ENCODE peak calls at places on chromosome X, in five cellular contexts. One of them, this sample, is unnamed.

GRCh38 chrX:16646366-16647168 is 3.4 kb upstream of the S100G start:
- DNase-seq in uterus: no peak
- DNase-seq in stomach: no peak
- DNase-seq in pancreas: no peak
- DNase-seq in mammary epithelial cell: no peak
- DNase-seq in this sample: no peak

GRCh38 chrX:20521245-20521644 is 254.5 kb upstream of the RPS6KA3 start:
- DNase-seq in stomach: no peak
- DNase-seq in uterus: no peak
- DNase-seq in pancreas: no peak
- DNase-seq in mammary epithelial cell: peak; percentile 42
- DNase-seq in this sample: peak; percentile 79

GRCh38 chrX:1659664-1660461 is 45.0 kb downstream of the ASMT start:
- DNase-seq in stomach: no peak
- DNase-seq in uterus: no peak
- DNase-seq in pancreas: no peak
- DNase-seq in mammary epithelial cell: no peak
- DNase-seq in this sample: no peak

GRCh38 chrX:115018944-115019343 is 1.5 kb upstream of the IL13RA2 start:
- DNase-seq in pancreas: no peak
- DNase-seq in stomach: no peak
- DNase-seq in uterus: no peak
- DNase-seq in mammary epithelial cell: peak; percentile 38
- DNase-seq in this sample: no peak

GRCh38 chrX:346034-346813 is 27.6 kb upstream of the GTPBP6 start:
- DNase-seq in pancreas: peak; percentile 74
- DNase-seq in stomach: no peak
- DNase-seq in uterus: no peak
- DNase-seq in mammary epithelial cell: no peak
- DNase-seq in this sample: no peak

GRCh38 chrX:9635805-9636204 is 129.8 kb downstream of the GPR143 start:
- DNase-seq in mammary epithelial cell: no peak
- DNase-seq in pancreas: no peak
- DNase-seq in stomach: no peak
- DNase-seq in uterus: peak; percentile 26
- DNase-seq in this sample: no peak

GRCh38 chrX:109268340-109268739 is 213.5 kb downstream of the GUCY2F start:
- DNase-seq in pancreas: no peak
- DNase-seq in uterus: no peak
- DNase-seq in mammary epithelial cell: peak; percentile 84
- DNase-seq in stomach: no peak
- DNase-seq in this sample: peak; percentile 52

GRCh38 chrX:13396887-13397286 is 77.0 kb upstream of the ATXN3L start:
- DNase-seq in stomach: no peak
- DNase-seq in pancreas: no peak
- DNase-seq in uterus: no peak
- DNase-seq in mammary epithelial cell: peak; percentile 29
- DNase-seq in this sample: no peak

GRCh38 chrX:17967888-17968287 is 106.8 kb upstream of the RAI2 start:
- DNase-seq in pancreas: no peak
- DNase-seq in uterus: no peak
- DNase-seq in mammary epithelial cell: no peak
- DNase-seq in stomach: peak; percentile 27
- DNase-seq in this sample: no peak

GRCh38 chrX:37905436-37906147 is 58.2 kb upstream of the DYNLT3 start:
- DNase-seq in mammary epithelial cell: no peak
- DNase-seq in uterus: peak; percentile 16
- DNase-seq in pancreas: peak; percentile 67
- DNase-seq in stomach: peak; percentile 25
- DNase-seq in this sample: no peak

GRCh38 chrX:111095974-111096870 is at the start of gene PAK3:
- DNase-seq in mammary epithelial cell: peak; percentile 69
- DNase-seq in stomach: peak; percentile 35
- DNase-seq in pancreas: peak; percentile 79
- DNase-seq in uterus: peak; percentile 58
- DNase-seq in this sample: peak; percentile 77

GRCh38 chrX:11111947-11112346 is 815 bp downstream of the HCCS start:
- DNase-seq in mammary epithelial cell: no peak
- DNase-seq in pancreas: no peak
- DNase-seq in stomach: no peak
- DNase-seq in uterus: no peak
- DNase-seq in this sample: no peak

GRCh38 chrX:11108253-11108941 is 2.7 kb upstream of the HCCS start:
- DNase-seq in stomach: no peak
- DNase-seq in uterus: no peak
- DNase-seq in pancreas: no peak
- DNase-seq in mammary epithelial cell: no peak
- DNase-seq in this sample: no peak

GRCh38 chrX:11113731-11114130 is 2.6 kb downstream of the HCCS start:
- DNase-seq in stomach: no peak
- DNase-seq in uterus: no peak
- DNase-seq in mammary epithelial cell: no peak
- DNase-seq in pancreas: no peak
- DNase-seq in this sample: no peak

GRCh38 chrX:11109968-11110367 is 1.2 kb upstream of the HCCS start:
- DNase-seq in stomach: no peak
- DNase-seq in mammary epithelial cell: no peak
- DNase-seq in uterus: no peak
- DNase-seq in pancreas: no peak
- DNase-seq in this sample: no peak

GRCh38 chrX:11111038-11111851 is at the start of gene HCCS:
- DNase-seq in pancreas: peak; percentile 91
- DNase-seq in mammary epithelial cell: peak; percentile 80
- DNase-seq in stomach: peak; percentile 85
- DNase-seq in uterus: peak; percentile 84
- DNase-seq in this sample: peak; percentile 78
- TF ChIP-seq CTCF in pancreas: no peak
- TF ChIP-seq CTCF in mammary epithelial cell: no peak
- TF ChIP-seq CTCF in stomach: no peak
- TF ChIP-seq CTCF in uterus: no peak
- TF ChIP-seq CTCF in this sample: no peak

GRCh38 chrX:80237072-80237471 is 183.2 kb upstream of the TENT5D start:
- DNase-seq in uterus: no peak
- DNase-seq in mammary epithelial cell: no peak
- DNase-seq in stomach: no peak
- DNase-seq in pancreas: no peak
- DNase-seq in this sample: no peak
- TF ChIP-seq CTCF in uterus: no peak
- TF ChIP-seq CTCF in mammary epithelial cell: no peak
- TF ChIP-seq CTCF in stomach: no peak
- TF ChIP-seq CTCF in pancreas: no peak
- TF ChIP-seq CTCF in this sample: no peak

GRCh38 chrX:137194164-137194563 is 160.4 kb upstream of the GPR101 start:
- DNase-seq in uterus: no peak
- DNase-seq in mammary epithelial cell: peak; percentile 7
- DNase-seq in pancreas: no peak
- DNase-seq in stomach: peak; percentile 27
- DNase-seq in this sample: peak; percentile 61
- TF ChIP-seq CTCF in uterus: no peak
- TF ChIP-seq CTCF in mammary epithelial cell: peak; percentile 45
- TF ChIP-seq CTCF in pancreas: no peak
- TF ChIP-seq CTCF in stomach: no peak
- TF ChIP-seq CTCF in this sample: peak; percentile 60

GRCh38 chrX:86195343-86195742 is 47.1 kb downstream of the DACH2 start:
- DNase-seq in pancreas: peak; percentile 28
- DNase-seq in uterus: no peak
- DNase-seq in stomach: no peak
- DNase-seq in mammary epithelial cell: no peak
- DNase-seq in this sample: no peak

GRCh38 chrX:86194758-86195157 is 46.5 kb downstream of the DACH2 start:
- DNase-seq in mammary epithelial cell: no peak
- DNase-seq in pancreas: peak; percentile 37
- DNase-seq in stomach: no peak
- DNase-seq in uterus: no peak
- DNase-seq in this sample: no peak

GRCh38 chrX:86197815-86198214 is 49.6 kb downstream of the DACH2 start:
- DNase-seq in uterus: no peak
- DNase-seq in mammary epithelial cell: no peak
- DNase-seq in stomach: no peak
- DNase-seq in pancreas: no peak
- DNase-seq in this sample: no peak

DNA sequence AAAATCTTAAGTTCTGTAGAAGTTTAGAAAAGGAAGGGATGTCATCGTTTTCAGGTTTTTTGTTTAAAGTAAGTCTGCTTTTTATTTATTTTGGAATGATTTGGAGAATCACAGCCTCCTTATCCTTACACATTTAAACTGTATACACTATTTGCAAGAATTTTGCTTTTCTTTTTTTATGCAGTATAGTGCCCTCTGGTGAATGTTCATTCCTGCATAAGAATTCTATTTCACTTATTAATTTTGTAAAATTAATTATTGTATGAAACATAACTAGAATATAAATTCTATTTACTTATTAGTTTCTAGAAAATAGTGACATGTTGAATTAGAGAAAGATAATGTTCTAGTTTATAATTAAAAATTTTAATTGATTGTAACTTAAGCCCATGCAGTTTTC is 44.6 kb downstream of the DACH2 start:
- DNase-seq in uterus: no peak
- DNase-seq in stomach: no peak
- DNase-seq in pancreas: no peak
- DNase-seq in mammary epithelial cell: no peak
- DNase-seq in this sample: no peak
- TF ChIP-seq CTCF in uterus: no peak
- TF ChIP-seq CTCF in stomach: no peak
- TF ChIP-seq CTCF in pancreas: no peak
- TF ChIP-seq CTCF in mammary epithelial cell: no peak
- TF ChIP-seq CTCF in this sample: no peak

DNA sequence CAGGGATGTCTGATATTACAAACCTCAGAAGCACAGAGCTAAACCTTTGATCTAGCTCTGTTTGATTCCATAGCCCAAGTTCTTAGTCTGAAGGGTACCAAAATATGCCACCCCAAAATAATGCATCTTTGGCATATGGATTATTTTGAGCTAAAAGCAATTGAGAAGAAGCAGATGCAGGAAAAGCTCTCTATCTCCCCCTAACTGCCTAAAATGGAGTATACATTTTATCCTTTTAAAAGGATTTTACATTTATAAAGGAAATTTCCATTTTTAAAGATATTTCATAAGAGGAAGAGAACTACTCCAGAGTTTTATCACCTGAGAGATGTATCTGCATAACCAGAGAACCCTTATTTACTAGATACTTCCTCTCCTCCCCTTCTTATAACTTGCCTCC is 158.7 kb downstream of the ZNF674 start:
- DNase-seq in stomach: no peak
- DNase-seq in pancreas: no peak
- DNase-seq in mammary epithelial cell: no peak
- DNase-seq in uterus: no peak
- DNase-seq in this sample: peak; percentile 7
- TF ChIP-seq CTCF in stomach: no peak
- TF ChIP-seq CTCF in pancreas: no peak
- TF ChIP-seq CTCF in mammary epithelial cell: peak; percentile 50
- TF ChIP-seq CTCF in uterus: no peak
- TF ChIP-seq CTCF in this sample: peak; percentile 24

GRCh38 chrX:120377179-120377578 is 15.3 kb downstream of the ATP1B4 start:
- DNase-seq in pancreas: no peak
- DNase-seq in uterus: no peak
- DNase-seq in mammary epithelial cell: no peak
- DNase-seq in stomach: no peak
- DNase-seq in this sample: no peak

GRCh38 chrX:120378570-120378969 is 16.7 kb downstream of the ATP1B4 start:
- DNase-seq in stomach: no peak
- DNase-seq in mammary epithelial cell: no peak
- DNase-seq in pancreas: no peak
- DNase-seq in uterus: no peak
- DNase-seq in this sample: no peak

GRCh38 chrX:120380699-120381098 is 18.8 kb downstream of the ATP1B4 start:
- DNase-seq in stomach: no peak
- DNase-seq in uterus: no peak
- DNase-seq in mammary epithelial cell: peak; percentile 28
- DNase-seq in pancreas: no peak
- DNase-seq in this sample: peak; percentile 68
- TF ChIP-seq CTCF in stomach: no peak
- TF ChIP-seq CTCF in uterus: no peak
- TF ChIP-seq CTCF in mammary epithelial cell: peak; percentile 73
- TF ChIP-seq CTCF in pancreas: no peak
- TF ChIP-seq CTCF in this sample: peak; percentile 42

DNA sequence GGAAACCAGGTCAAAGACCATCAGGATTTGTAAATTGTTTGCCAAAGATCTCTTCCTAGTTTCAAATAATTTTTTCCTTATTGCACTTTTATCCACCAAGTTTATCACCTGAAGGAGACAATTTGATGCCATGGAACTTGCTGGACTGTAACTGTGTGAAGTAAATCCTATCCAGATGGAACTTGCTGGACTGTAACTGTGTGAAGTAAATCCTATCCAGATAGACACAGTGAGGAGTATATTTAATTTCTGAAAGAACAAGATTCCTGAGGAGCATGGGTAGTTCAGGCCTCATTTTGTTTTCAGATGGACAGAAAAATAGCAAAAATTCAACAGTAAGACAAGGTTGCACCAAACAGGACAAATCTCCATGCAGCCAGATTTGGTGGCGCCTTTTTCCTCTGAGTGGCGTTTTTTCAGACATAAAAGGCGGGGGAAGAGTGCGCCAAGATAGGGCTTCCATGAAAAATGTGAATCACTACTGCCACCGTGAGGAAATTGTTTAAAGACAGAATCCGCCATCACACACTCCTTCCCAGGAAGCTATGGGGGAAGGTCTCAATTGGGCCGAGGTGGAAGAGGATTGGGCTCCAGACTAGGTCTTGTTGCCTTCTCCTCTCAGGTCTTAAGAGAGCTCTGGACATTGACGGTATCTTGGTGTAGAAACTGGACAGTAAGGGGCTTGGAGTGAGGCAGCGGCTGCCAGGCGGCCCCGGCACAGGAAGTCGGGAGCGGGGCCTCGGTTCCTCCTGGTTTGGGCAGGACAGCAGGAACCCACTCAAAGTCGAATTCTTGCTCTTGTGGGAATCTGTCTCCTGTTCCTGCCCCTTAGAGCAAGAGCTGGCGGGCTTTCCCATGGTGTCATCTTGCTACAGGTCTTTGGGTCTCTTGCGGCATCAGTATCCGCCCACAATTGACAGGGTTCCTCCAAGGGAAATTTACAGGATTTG is 234.7 kb downstream of the OR13H1 start:
- DNase-seq in mammary epithelial cell: peak; percentile 70
- DNase-seq in pancreas: no peak
- DNase-seq in uterus: peak; percentile 75
- DNase-seq in stomach: peak; percentile 77
- DNase-seq in this sample: peak; percentile 88
- TF ChIP-seq CTCF in mammary epithelial cell: peak; percentile 45
- TF ChIP-seq CTCF in pancreas: peak; percentile 16
- TF ChIP-seq CTCF in uterus: peak; percentile 45
- TF ChIP-seq CTCF in stomach: no peak
- TF ChIP-seq CTCF in this sample: peak; percentile 39